ENCODE peak calls at places on chromosomes 12 and 14, in eight cellular contexts. K is neural progenitor cell, W is T-cell, A is transverse colon, N is NCI-H2081, O is ovary, V is HT1080, S is hippocampal formation. I is an unnamed sample.
A peak's percentile ranks its signal among the peaks of the same experiment; 100 is the strongest.

GRCh38 chr12:12439636-12440035 is 82.8 kb downstream of the BORCS5 start:
- DNase-seq in K (no peak), W (peak; percentile 28), A (no peak), N (no peak), O (no peak), V (peak; percentile 54), S (no peak), I (no peak)

GRCh38 chr14:79466938-79467527 is 744.3 kb downstream of the DIO2 start:
- DNase-seq in K (no peak), W (no peak), A (no peak), N (no peak), O (no peak), V (no peak), S (no peak), I (no peak)

GRCh38 chr14:84390010-84390409 is 1139.9 kb upstream of the FLRT2 start:
- DNase-seq in K (no peak), W (no peak), A (no peak), N (no peak), O (no peak), V (no peak), S (no peak), I (no peak)

GRCh38 chr14:63091394-63091996 is 46.2 kb upstream of the KCNH5 start:
- DNase-seq in K (no peak), W (no peak), A (no peak), N (no peak), O (no peak), V (no peak), S (no peak), I (no peak)

GRCh38 chr12:66011731-66012130 is 118.8 kb downstream of the LLPH start:
- DNase-seq in K (no peak), W (no peak), A (no peak), N (no peak), O (no peak), V (no peak), S (no peak), I (no peak)

GRCh38 chr14:35374273-35374681 is 30.3 kb downstream of the NFKBIA start:
- DNase-seq in K (no peak), W (no peak), A (peak; percentile 54), N (no peak), O (no peak), V (peak; percentile 90), S (no peak), I (no peak)

GRCh38 chr12:124002021-124002640 is 29.1 kb downstream of the ZNF664 start:
- DNase-seq in K (no peak), W (no peak), A (no peak), N (no peak), O (no peak), V (no peak), S (no peak), I (no peak)

GRCh38 chr14:39015964-39016577 is 87.0 kb downstream of the SEC23A start:
- DNase-seq in K (no peak), W (no peak), A (no peak), N (no peak), O (no peak), V (no peak), S (no peak), I (no peak)

GRCh38 chr12:108815875-108816594 is 41.3 kb downstream of the SSH1 start:
- DNase-seq in K (no peak), W (no peak), A (no peak), N (no peak), O (no peak), V (no peak), S (no peak), I (no peak)

GRCh38 chr12:25347716-25348261 is 97.1 kb upstream of the KRAS start:
- DNase-seq in K (no peak), W (no peak), A (no peak), N (no peak), O (no peak), V (no peak), S (no peak), I (no peak)

GRCh38 chr12:16609140-16609539 is 3.2 kb upstream of the LMO3 start:
- DNase-seq in K (no peak), W (no peak), A (no peak), N (peak; percentile 66), O (no peak), V (no peak), S (no peak), I (no peak)

GRCh38 chr14:89721991-89722390 is 232.5 kb downstream of the EFCAB11 start:
- DNase-seq in K (no peak), W (no peak), A (peak; percentile 15), N (no peak), O (no peak), V (no peak), S (no peak), I (no peak)

GRCh38 chr14:96267336-96267735 is 11.3 kb downstream of the BDKRB1 start:
- DNase-seq in K (no peak), W (no peak), A (no peak), N (peak; percentile 37), O (no peak), V (no peak), S (no peak), I (peak; percentile 55)

GRCh38 chr12:60842166-60842565 is 1246.3 kb downstream of the SLC16A7 start:
- DNase-seq in K (no peak), W (no peak), A (no peak), N (no peak), O (no peak), V (no peak), S (no peak), I (no peak)

GRCh38 chr12:81208193-81208946 is 130.5 kb downstream of the ACSS3 start:
- DNase-seq in K (peak; percentile 47), W (no peak), A (peak; percentile 39), N (peak; percentile 40), O (no peak), V (peak; percentile 14), S (no peak), I (peak; percentile 20)

GRCh38 chr12:115322275-115322674 is 638.3 kb upstream of the TBX3 start:
- DNase-seq in K (no peak), W (no peak), A (no peak), N (no peak), O (no peak), V (peak; percentile 13), S (no peak), I (no peak)

GRCh38 chr14:30194769-30195168 is 267.1 kb upstream of the PRKD1 start:
- DNase-seq in K (no peak), W (no peak), A (no peak), N (no peak), O (no peak), V (peak; percentile 61), S (no peak), I (no peak)

GRCh38 chr12:80763874-80764273 is 47.2 kb downstream of the MYF5 start:
- DNase-seq in K (peak; percentile 74), W (no peak), A (no peak), N (peak; percentile 68), O (no peak), V (peak; percentile 38), S (peak; percentile 12), I (peak; percentile 47)

GRCh38 chr12:56943878-56944277 is 9.7 kb upstream of the SDR9C7 start:
- DNase-seq in K (no peak), W (no peak), A (no peak), N (no peak), O (no peak), V (no peak), S (no peak), I (no peak)

GRCh38 chr14:75979071-75979571 is 2.7 kb downstream of the TGFB3 start:
- DNase-seq in K (peak; percentile 60), W (no peak), A (peak; percentile 23), N (no peak), O (peak; percentile 55), V (peak; percentile 47), S (peak; percentile 30), I (no peak)

GRCh38 chr12:124236651-124237050 is 58.2 kb upstream of the RFLNA start:
- DNase-seq in K (no peak), W (no peak), A (peak; percentile 37), N (no peak), O (no peak), V (peak; percentile 77), S (no peak), I (no peak)

GRCh38 chr12:63348544-63348943 is 197.5 kb upstream of the AVPR1A start:
- DNase-seq in K (no peak), W (no peak), A (no peak), N (no peak), O (no peak), V (no peak), S (no peak), I (no peak)

GRCh38 chr14:77251870-77252269 is 19.1 kb downstream of the NGB start:
- DNase-seq in K (no peak), W (no peak), A (no peak), N (no peak), O (no peak), V (no peak), S (no peak), I (no peak)

GRCh38 chr14:61326847-61327246 is 5.5 kb downstream of the PRKCH start:
- DNase-seq in K (no peak), W (no peak), A (peak; percentile 44), N (no peak), O (peak; percentile 79), V (peak; percentile 45), S (no peak), I (no peak)

GRCh38 chr14:24212924-24213865 is at the start of gene CHMP4A:
- DNase-seq in K (peak; percentile 99), W (peak; percentile 97), A (peak; percentile 97), N (peak; percentile 96), O (peak; percentile 96), V (peak; percentile 98), S (peak; percentile 90), I (peak; percentile 98)

GRCh38 chr12:101414533-101415119 is 7.1 kb upstream of the ARL1 start:
- DNase-seq in K (peak; percentile 70), W (no peak), A (peak; percentile 19), N (peak; percentile 68), O (no peak), V (peak; percentile 51), S (peak; percentile 49), I (peak; percentile 44)

GRCh38 chr12:57131896-57132744 is 3.8 kb downstream of the LRP1 start:
- DNase-seq in K (no peak), W (no peak), A (peak; percentile 7), N (no peak), O (no peak), V (no peak), S (no peak), I (no peak)

GRCh38 chr12:130013771-130014484 is 110.1 kb upstream of the TMEM132D start:
- DNase-seq in K (peak; percentile 84), W (no peak), A (peak; percentile 35), N (peak; percentile 51), O (peak; percentile 56), V (peak; percentile 67), S (peak; percentile 78), I (no peak)

GRCh38 chr12:115762934-115763333 is 514.6 kb downstream of the MED13L start:
- DNase-seq in K (no peak), W (no peak), A (no peak), N (no peak), O (no peak), V (no peak), S (no peak), I (no peak)

GRCh38 chr12:89316705-89317139 is 35.6 kb downstream of the DUSP6 start:
- DNase-seq in K (peak; percentile 87), W (no peak), A (no peak), N (no peak), O (no peak), V (no peak), S (no peak), I (no peak)

GRCh38 chr12:88736031-88736430 is 155.8 kb upstream of the KITLG start:
- DNase-seq in K (no peak), W (no peak), A (no peak), N (no peak), O (no peak), V (no peak), S (no peak), I (no peak)

GRCh38 chr14:90336401-90336800 is 4.7 kb upstream of the NRDE2 start:
- DNase-seq in K (no peak), W (no peak), A (no peak), N (no peak), O (no peak), V (no peak), S (no peak), I (no peak)

GRCh38 chr12:91225316-91225715 is 42.7 kb upstream of the DCN start:
- DNase-seq in K (no peak), W (no peak), A (no peak), N (no peak), O (no peak), V (no peak), S (no peak), I (no peak)

GRCh38 chr12:128908254-128908653 is 55.0 kb downstream of the GLT1D1 start:
- DNase-seq in K (no peak), W (no peak), A (no peak), N (no peak), O (no peak), V (no peak), S (no peak), I (no peak)